ENCODE peak calls at places on chromosomes 3 and 15, in five cellular contexts. One of them, this sample, is unnamed.

GRCh38 chr3:55267206-55267930 is 219.7 kb downstream of the WNT5A start:
- DNase-seq in PC-3: no peak
- DNase-seq in cardiac muscle cell: no peak
- DNase-seq in tibial artery: no peak
- DNase-seq in IMR-90: peak
- DNase-seq in this sample: no peak

GRCh38 chr3:122025296-122025695 is 3.2 kb upstream of the ILDR1 start:
- DNase-seq in PC-3: no peak
- DNase-seq in cardiac muscle cell: peak
- DNase-seq in tibial artery: no peak
- DNase-seq in IMR-90: no peak
- DNase-seq in this sample: no peak

GRCh38 chr3:5016218-5017161 is 37.3 kb downstream of the BHLHE40 start:
- DNase-seq in PC-3: peak
- DNase-seq in cardiac muscle cell: peak
- DNase-seq in tibial artery: no peak
- DNase-seq in IMR-90: peak
- DNase-seq in this sample: no peak

GRCh38 chr15:90845201-90845949 is 23.0 kb upstream of the FURIN start:
- DNase-seq in PC-3: peak
- DNase-seq in cardiac muscle cell: peak
- DNase-seq in tibial artery: no peak
- DNase-seq in IMR-90: peak
- DNase-seq in this sample: peak

GRCh38 chr15:36571301-36571700 is 8.1 kb upstream of the CDIN1 start:
- DNase-seq in PC-3: no peak
- DNase-seq in cardiac muscle cell: no peak
- DNase-seq in tibial artery: no peak
- DNase-seq in IMR-90: peak
- DNase-seq in this sample: no peak

GRCh38 chr15:85354432-85354831 is 26.0 kb upstream of the AKAP13 start:
- DNase-seq in PC-3: no peak
- DNase-seq in cardiac muscle cell: peak
- DNase-seq in tibial artery: no peak
- DNase-seq in IMR-90: peak
- DNase-seq in this sample: no peak

GRCh38 chr3:196198771-196199753 is 12.1 kb downstream of the ZDHHC19 start:
- DNase-seq in PC-3: no peak
- DNase-seq in cardiac muscle cell: no peak
- DNase-seq in tibial artery: no peak
- DNase-seq in IMR-90: no peak
- DNase-seq in this sample: no peak

GRCh38 chr3:34947849-34948248 is 691.5 kb upstream of the ARPP21 start:
- DNase-seq in PC-3: no peak
- DNase-seq in cardiac muscle cell: peak
- DNase-seq in tibial artery: no peak
- DNase-seq in IMR-90: no peak
- DNase-seq in this sample: no peak

GRCh38 chr15:36807134-36807764 is 227.8 kb downstream of the CDIN1 start:
- DNase-seq in PC-3: no peak
- DNase-seq in cardiac muscle cell: no peak
- DNase-seq in tibial artery: no peak
- DNase-seq in IMR-90: no peak
- DNase-seq in this sample: no peak

GRCh38 chr3:12196684-12197083 is 38.0 kb upstream of the TIMP4 start:
- DNase-seq in PC-3: no peak
- DNase-seq in cardiac muscle cell: no peak
- DNase-seq in tibial artery: no peak
- DNase-seq in IMR-90: no peak
- DNase-seq in this sample: no peak

GRCh38 chr3:170806141-170806540 is 63.9 kb downstream of the RPL22L1 start:
- DNase-seq in PC-3: no peak
- DNase-seq in cardiac muscle cell: no peak
- DNase-seq in tibial artery: no peak
- DNase-seq in IMR-90: no peak
- DNase-seq in this sample: no peak

GRCh38 chr15:60798821-60799220 is 319.9 kb upstream of the ICE2 start:
- DNase-seq in PC-3: no peak
- DNase-seq in cardiac muscle cell: peak
- DNase-seq in tibial artery: no peak
- DNase-seq in IMR-90: peak
- DNase-seq in this sample: peak

GRCh38 chr3:151037746-151038145 is 47.7 kb upstream of the MED12L start:
- DNase-seq in PC-3: peak
- DNase-seq in cardiac muscle cell: peak
- DNase-seq in tibial artery: no peak
- DNase-seq in IMR-90: peak
- DNase-seq in this sample: peak

GRCh38 chr15:39756806-39757522 is 25.7 kb downstream of the FSIP1 start:
- DNase-seq in PC-3: peak
- DNase-seq in cardiac muscle cell: peak
- DNase-seq in tibial artery: no peak
- DNase-seq in IMR-90: peak
- DNase-seq in this sample: peak

GRCh38 chr3:158742861-158743260 is 10.6 kb upstream of the RARRES1 start:
- DNase-seq in PC-3: peak
- DNase-seq in cardiac muscle cell: peak
- DNase-seq in tibial artery: no peak
- DNase-seq in IMR-90: peak
- DNase-seq in this sample: no peak

GRCh38 chr15:62769604-62770003 is 272.9 kb upstream of the TPM1 start:
- DNase-seq in PC-3: peak
- DNase-seq in cardiac muscle cell: peak
- DNase-seq in tibial artery: no peak
- DNase-seq in IMR-90: peak
- DNase-seq in this sample: peak

GRCh38 chr3:169780738-169781137 is 7.5 kb downstream of the MYNN start:
- DNase-seq in PC-3: no peak
- DNase-seq in cardiac muscle cell: no peak
- DNase-seq in tibial artery: no peak
- DNase-seq in IMR-90: no peak
- DNase-seq in this sample: no peak

GRCh38 chr3:61807865-61808276 is 246.5 kb downstream of the PTPRG start:
- DNase-seq in PC-3: no peak
- DNase-seq in cardiac muscle cell: peak
- DNase-seq in tibial artery: no peak
- DNase-seq in IMR-90: peak
- DNase-seq in this sample: no peak

GRCh38 chr3:29409409-29409808 is 128.5 kb downstream of the RBMS3 start:
- DNase-seq in PC-3: no peak
- DNase-seq in cardiac muscle cell: peak
- DNase-seq in tibial artery: no peak
- DNase-seq in IMR-90: peak
- DNase-seq in this sample: no peak

GRCh38 chr15:68815598-68815997 is 5.1 kb downstream of the ANP32A start:
- DNase-seq in PC-3: peak
- DNase-seq in cardiac muscle cell: no peak
- DNase-seq in tibial artery: no peak
- DNase-seq in IMR-90: no peak
- DNase-seq in this sample: peak

GRCh38 chr3:157132936-157133335 is 27.0 kb downstream of the CCNL1 start:
- DNase-seq in PC-3: peak
- DNase-seq in cardiac muscle cell: no peak
- DNase-seq in tibial artery: no peak
- DNase-seq in IMR-90: no peak
- DNase-seq in this sample: no peak

GRCh38 chr3:186417791-186418190 is 55.8 kb upstream of the DGKG start:
- DNase-seq in PC-3: peak
- DNase-seq in cardiac muscle cell: peak
- DNase-seq in tibial artery: no peak
- DNase-seq in IMR-90: peak
- DNase-seq in this sample: peak

GRCh38 chr15:96093063-96093462 is 237.4 kb upstream of the NR2F2 start:
- DNase-seq in PC-3: peak
- DNase-seq in cardiac muscle cell: no peak
- DNase-seq in tibial artery: no peak
- DNase-seq in IMR-90: peak
- DNase-seq in this sample: no peak

GRCh38 chr3:53730565-53730964 is 115.7 kb downstream of the CHDH start:
- DNase-seq in PC-3: no peak
- DNase-seq in cardiac muscle cell: peak
- DNase-seq in tibial artery: no peak
- DNase-seq in IMR-90: no peak
- DNase-seq in this sample: no peak

GRCh38 chr3:155912574-155913190 is 42.2 kb downstream of the GMPS start:
- DNase-seq in PC-3: no peak
- DNase-seq in cardiac muscle cell: peak
- DNase-seq in tibial artery: no peak
- DNase-seq in IMR-90: peak
- DNase-seq in this sample: no peak

GRCh38 chr3:154290187-154290586 is 34.1 kb downstream of the DHX36 start:
- DNase-seq in PC-3: no peak
- DNase-seq in cardiac muscle cell: no peak
- DNase-seq in tibial artery: no peak
- DNase-seq in IMR-90: no peak
- DNase-seq in this sample: no peak

GRCh38 chr3:105518201-105518600 is 151.5 kb downstream of the ALCAM start:
- DNase-seq in PC-3: peak
- DNase-seq in cardiac muscle cell: no peak
- DNase-seq in tibial artery: no peak
- DNase-seq in IMR-90: no peak
- DNase-seq in this sample: no peak

GRCh38 chr3:45988804-45989203 is 6.8 kb downstream of the FYCO1 start:
- DNase-seq in PC-3: peak
- DNase-seq in cardiac muscle cell: peak
- DNase-seq in tibial artery: no peak
- DNase-seq in IMR-90: peak
- DNase-seq in this sample: peak
- H3K27ac ChIP-seq in PC-3: peak
- H3K27ac ChIP-seq in cardiac muscle cell: no peak
- H3K27ac ChIP-seq in tibial artery: peak
- H3K27ac ChIP-seq in IMR-90: peak
- H3K27ac ChIP-seq in this sample: no peak

DNA sequence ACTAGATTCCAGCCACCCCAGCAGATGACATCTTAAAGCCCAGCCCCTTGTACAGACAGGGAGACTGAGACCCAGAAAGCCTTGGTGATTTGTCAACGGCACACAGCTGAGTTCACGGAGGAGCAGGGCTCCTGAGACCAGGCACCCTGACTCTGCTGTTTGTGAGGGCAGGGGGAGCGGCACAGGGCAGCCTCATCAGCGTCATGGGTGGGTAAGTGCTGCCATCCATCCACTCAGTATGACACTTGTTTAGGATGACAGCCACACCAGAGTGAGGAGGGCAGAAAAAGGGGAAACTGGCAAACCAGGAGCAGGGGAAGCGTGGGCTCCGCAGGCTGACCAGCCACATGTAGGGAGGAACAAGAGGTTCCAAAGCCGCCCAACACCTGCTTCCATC is 20.0 kb downstream of the RBPMS2 start:
- DNase-seq in PC-3: no peak
- DNase-seq in cardiac muscle cell: no peak
- DNase-seq in tibial artery: no peak
- DNase-seq in IMR-90: no peak
- DNase-seq in this sample: no peak
- TF ChIP-seq CTCF in PC-3: no peak
- TF ChIP-seq CTCF in cardiac muscle cell: no peak
- TF ChIP-seq CTCF in tibial artery: no peak
- TF ChIP-seq CTCF in IMR-90: no peak
- TF ChIP-seq CTCF in this sample: no peak

GRCh38 chr3:23805881-23806321 is at the start of gene UBE2E1:
- DNase-seq in PC-3: peak
- DNase-seq in cardiac muscle cell: peak
- DNase-seq in tibial artery: peak
- DNase-seq in IMR-90: peak
- DNase-seq in this sample: no peak

GRCh38 chr3:23808525-23808924 is 2.8 kb downstream of the UBE2E1 start:
- DNase-seq in PC-3: no peak
- DNase-seq in cardiac muscle cell: no peak
- DNase-seq in tibial artery: no peak
- DNase-seq in IMR-90: no peak
- DNase-seq in this sample: no peak

GRCh38 chr3:23809294-23809693 is 3.5 kb downstream of the UBE2E1 start:
- DNase-seq in PC-3: peak
- DNase-seq in cardiac muscle cell: no peak
- DNase-seq in tibial artery: no peak
- DNase-seq in IMR-90: no peak
- DNase-seq in this sample: no peak

GRCh38 chr3:23806322-23807160 is 786 bp downstream of the UBE2E1 start:
- DNase-seq in PC-3: no peak
- DNase-seq in cardiac muscle cell: no peak
- DNase-seq in tibial artery: peak
- DNase-seq in IMR-90: no peak
- DNase-seq in this sample: no peak

GRCh38 chr3:23807161-23808015 is 1.6 kb downstream of the UBE2E1 start:
- DNase-seq in PC-3: peak
- DNase-seq in cardiac muscle cell: peak
- DNase-seq in tibial artery: no peak
- DNase-seq in IMR-90: peak
- DNase-seq in this sample: no peak
- H3K27ac ChIP-seq in PC-3: peak
- H3K27ac ChIP-seq in cardiac muscle cell: peak
- H3K27ac ChIP-seq in tibial artery: peak
- H3K27ac ChIP-seq in IMR-90: peak
- H3K27ac ChIP-seq in this sample: peak

GRCh38 chr3:175422744-175423143 is 563.6 kb downstream of the NAALADL2 start:
- DNase-seq in PC-3: peak
- DNase-seq in cardiac muscle cell: no peak
- DNase-seq in tibial artery: no peak
- DNase-seq in IMR-90: no peak
- DNase-seq in this sample: no peak
- TF ChIP-seq CTCF in PC-3: no peak
- TF ChIP-seq CTCF in cardiac muscle cell: no peak
- TF ChIP-seq CTCF in tibial artery: no peak
- TF ChIP-seq CTCF in IMR-90: no peak
- TF ChIP-seq CTCF in this sample: no peak

GRCh38 chr3:126509565-126510322 is 7.8 kb downstream of the UROC1 start:
- DNase-seq in PC-3: no peak
- DNase-seq in cardiac muscle cell: no peak
- DNase-seq in tibial artery: no peak
- DNase-seq in IMR-90: no peak
- DNase-seq in this sample: no peak

GRCh38 chr3:126512916-126513650 is 4.5 kb downstream of the UROC1 start:
- DNase-seq in PC-3: no peak
- DNase-seq in cardiac muscle cell: no peak
- DNase-seq in tibial artery: no peak
- DNase-seq in IMR-90: no peak
- DNase-seq in this sample: no peak

GRCh38 chr3:126512026-126512425 is 5.5 kb downstream of the UROC1 start:
- DNase-seq in PC-3: no peak
- DNase-seq in cardiac muscle cell: no peak
- DNase-seq in tibial artery: no peak
- DNase-seq in IMR-90: no peak
- DNase-seq in this sample: no peak

GRCh38 chr3:126510323-126510910 is 7.2 kb downstream of the UROC1 start:
- DNase-seq in PC-3: no peak
- DNase-seq in cardiac muscle cell: no peak
- DNase-seq in tibial artery: no peak
- DNase-seq in IMR-90: no peak
- DNase-seq in this sample: no peak

DNA sequence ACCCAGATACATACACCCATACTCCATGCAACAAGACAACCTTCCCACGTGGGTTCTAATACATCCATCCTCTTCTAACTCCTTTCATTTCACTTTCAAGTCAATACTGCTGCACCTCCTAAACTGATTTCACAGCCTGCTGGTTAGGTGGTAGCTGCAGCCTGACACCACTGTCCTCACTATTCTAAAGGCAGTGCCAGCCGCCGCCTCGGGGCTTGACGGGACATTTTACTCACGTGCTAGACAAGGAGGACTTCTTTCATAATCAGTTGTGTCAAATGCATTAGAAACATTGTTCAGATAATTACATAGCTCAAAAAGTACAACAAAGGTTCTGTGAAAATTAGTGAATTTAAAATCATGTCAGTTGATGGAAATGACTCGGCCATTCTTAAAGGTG is 6.3 kb downstream of the UROC1 start:
- DNase-seq in PC-3: no peak
- DNase-seq in cardiac muscle cell: no peak
- DNase-seq in tibial artery: no peak
- DNase-seq in IMR-90: no peak
- DNase-seq in this sample: no peak
- H3K27ac ChIP-seq in PC-3: no peak
- H3K27ac ChIP-seq in cardiac muscle cell: no peak
- H3K27ac ChIP-seq in tibial artery: no peak
- H3K27ac ChIP-seq in IMR-90: no peak
- H3K27ac ChIP-seq in this sample: no peak